ENCODE peak calls at places on chromosome 11, in four cellular contexts. J, G, E and M are unnamed samples.
A peak's percentile ranks its signal among the peaks of the same experiment; 100 is the strongest.

GRCh38 chr11:94805994-94806393 is 37.8 kb downstream of the AMOTL1 start:
- DNase-seq in E (no peak), G (no peak), J (no peak), M (no peak)

GRCh38 chr11:33161120-33162005 is at the start of gene CSTF3:
- DNase-seq in G (peak; percentile 91), E (peak; percentile 100), J (peak; percentile 97), M (peak; percentile 88)

GRCh38 chr11:64339754-64340408 is at the start of gene CCDC88B:
- DNase-seq in J (no peak), E (peak; percentile 86), G (peak; percentile 94), M (peak; percentile 83)

GRCh38 chr11:64357904-64358535 is 942 bp upstream of the RPS6KA4 start:
- DNase-seq in G (no peak), J (no peak), E (no peak), M (no peak)

GRCh38 chr11:92332986-92333385 is 108.4 kb downstream of the FAT3 start:
- DNase-seq in J (no peak), G (no peak), E (no peak), M (no peak)

GRCh38 chr11:74037309-74037708 is 28.4 kb upstream of the UCP3 start:
- DNase-seq in G (no peak), J (no peak), E (no peak), M (no peak)

GRCh38 chr11:12281571-12282478 is 95.5 kb upstream of the PARVA start:
- DNase-seq in E (peak; percentile 85), G (peak; percentile 64), J (peak; percentile 46), M (no peak)

GRCh38 chr11:110971110-110971509 is 258.9 kb upstream of the ARHGAP20 start:
- DNase-seq in G (no peak), E (no peak), J (no peak), M (no peak)

GRCh38 chr11:69997352-69997751 is 80.8 kb upstream of the ANO1 start:
- DNase-seq in J (no peak), G (no peak), E (peak; percentile 26), M (no peak)

GRCh38 chr11:43834291-43834690 is 46.3 kb upstream of the ALKBH3 start:
- DNase-seq in G (no peak), E (no peak), J (no peak), M (no peak)

GRCh38 chr11:118281284-118281683 is 17.2 kb upstream of the MPZL2 start:
- DNase-seq in E (no peak), J (no peak), G (peak; percentile 44), M (no peak)

GRCh38 chr11:114610984-114611944 is 15.7 kb upstream of the NXPE4 start:
- DNase-seq in J (no peak), G (no peak), E (no peak), M (no peak)

GRCh38 chr11:74492974-74493815 is at the start of gene LIPT2:
- DNase-seq in J (peak; percentile 93), G (peak; percentile 99), E (peak; percentile 99), M (peak; percentile 100)

GRCh38 chr11:110919241-110919893 is 207.1 kb upstream of the ARHGAP20 start:
- DNase-seq in J (no peak), G (peak; percentile 17), E (no peak), M (no peak)

GRCh38 chr11:108983621-108984020 is 318.8 kb downstream of the DDX10 start:
- DNase-seq in E (no peak), J (no peak), G (no peak), M (no peak)

GRCh38 chr11:127070808-127071207 is 70.2 kb upstream of the KIRREL3 start:
- DNase-seq in J (no peak), G (no peak), E (no peak), M (no peak)

GRCh38 chr11:83865636-83866461 is 579.7 kb upstream of the CCDC90B start:
- DNase-seq in J (no peak), E (no peak), G (no peak), M (no peak)

GRCh38 chr11:16603890-16604783 is 134.3 kb upstream of the C11orf58 start:
- DNase-seq in J (no peak), G (peak; percentile 10), E (peak; percentile 73), M (no peak)